ENCODE peak calls at places on chromosomes 3 and 15, in ten cellular contexts. T is heart left ventricle, G is stomach, X is uterus, L is right lobe of liver, P is breast epithelium, Q is prostate gland, I is adrenal gland, N is spleen, Z is esophagus muscularis mucosa. D is an unnamed sample. For H3K36me3, the result is how much of the 10 kb centered on the place peaks cover.

GRCh38 chr15:25543156-25543555 is 104.3 kb upstream of the UBE3A start:
- DNase-seq in T (peak), G (no peak), X (peak), L (no peak), P (peak), Q (peak), I (peak), N (no peak), Z (no peak), D (no peak)

GRCh38 chr3:33645060-33645841 is 72.8 kb downstream of the CLASP2 start:
- DNase-seq in T (no peak), G (no peak), X (no peak), L (no peak), P (no peak), Q (no peak), I (peak), N (no peak), Z (no peak), D (no peak)

GRCh38 chr3:111156506-111156905 is 84.9 kb downstream of the NECTIN3 start:
- DNase-seq in T (no peak), G (no peak), X (no peak), L (no peak), P (no peak), Q (no peak), I (no peak), N (no peak), Z (no peak), D (no peak)

GRCh38 chr3:171453175-171453868 is 6.9 kb downstream of the TNIK start:
- DNase-seq in T (no peak), G (no peak), X (no peak), L (no peak), P (no peak), Q (no peak), I (no peak), N (no peak), Z (no peak), D (no peak)

GRCh38 chr3:168093229-168093628 is 2.5 kb downstream of the GOLIM4 start:
- DNase-seq in T (no peak), G (no peak), X (no peak), L (no peak), P (no peak), Q (no peak), I (no peak), N (no peak), Z (no peak), D (no peak)

GRCh38 chr15:73628976-73629854 is 4.0 kb downstream of the NPTN start:
- DNase-seq in T (no peak), G (no peak), X (no peak), L (no peak), P (no peak), Q (no peak), I (no peak), N (no peak), Z (no peak), D (no peak)

GRCh38 chr3:119859728-119860127 is 77.8 kb downstream of the NR1I2 start:
- DNase-seq in T (no peak), G (no peak), X (no peak), L (no peak), P (no peak), Q (no peak), I (no peak), N (no peak), Z (no peak), D (no peak)

GRCh38 chr15:33565099-33565498 is 254.3 kb downstream of the RYR3 start:
- DNase-seq in T (no peak), G (no peak), X (no peak), L (no peak), P (no peak), Q (no peak), I (no peak), N (no peak), Z (no peak), D (no peak)

GRCh38 chr3:40971191-40972168 is 227.8 kb upstream of the CTNNB1 start:
- DNase-seq in T (peak), G (peak), X (peak), L (peak), P (peak), Q (peak), I (peak), N (peak), Z (no peak), D (peak)

DNA sequence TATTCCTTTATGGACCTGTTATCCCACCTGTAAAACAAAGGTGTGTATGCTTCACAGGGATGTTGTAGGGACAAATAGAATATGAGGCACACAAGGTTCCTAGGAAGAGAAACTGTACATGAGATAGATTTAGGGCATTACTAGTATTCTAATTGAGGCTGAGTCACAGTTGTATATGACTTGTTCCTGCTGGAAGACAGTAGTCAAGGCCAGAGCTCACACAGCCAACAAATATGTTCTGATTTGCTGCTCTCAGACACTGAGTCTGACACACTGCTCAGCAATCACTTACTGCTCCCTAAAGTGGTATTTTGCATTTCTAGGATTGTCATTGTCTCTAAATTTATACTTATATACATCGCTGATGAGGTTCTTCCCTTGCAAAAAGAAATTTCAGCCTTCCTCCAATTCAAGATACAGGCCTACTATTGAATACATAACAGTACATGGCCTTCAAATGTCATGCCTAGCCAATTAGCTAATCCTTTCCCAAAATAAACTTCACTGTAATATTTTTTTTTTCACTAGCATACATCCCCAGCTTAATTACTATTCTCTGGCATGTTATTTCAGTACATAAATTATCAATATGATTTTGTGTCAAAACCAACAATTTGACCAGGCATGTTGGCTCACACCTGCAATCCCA is 69.8 kb downstream of the TIGIT start:
- DNase-seq in T (no peak), G (no peak), X (no peak), L (no peak), P (no peak), Q (no peak), I (peak), N (no peak), Z (no peak), D (no peak)
- TF ChIP-seq POLR2A in T (no peak), G (no peak), X (no peak), L (no peak), P (no peak), Q (no peak), I (no peak), N (no peak), Z (no peak), D (no peak)

GRCh38 chr3:16147226-16147625 is 27.3 kb upstream of the GALNT15 start:
- DNase-seq in T (no peak), G (no peak), X (no peak), L (no peak), P (no peak), Q (no peak), I (no peak), N (no peak), Z (peak), D (no peak)

GRCh38 chr3:16146015-16146730 is 28.3 kb upstream of the GALNT15 start:
- DNase-seq in T (no peak), G (no peak), X (no peak), L (no peak), P (no peak), Q (no peak), I (no peak), N (no peak), Z (peak), D (no peak)

GRCh38 chr3:16148783-16149182 is 25.7 kb upstream of the GALNT15 start:
- DNase-seq in T (peak), G (peak), X (peak), L (peak), P (peak), Q (peak), I (peak), N (no peak), Z (peak), D (peak)

GRCh38 chr3:16150285-16150684 is 24.2 kb upstream of the GALNT15 start:
- DNase-seq in T (no peak), G (no peak), X (no peak), L (no peak), P (no peak), Q (no peak), I (no peak), N (no peak), Z (peak), D (no peak)

GRCh38 chr3:16148213-16148612 is 26.3 kb upstream of the GALNT15 start:
- DNase-seq in T (no peak), G (no peak), X (no peak), L (no peak), P (no peak), Q (no peak), I (no peak), N (no peak), Z (peak), D (no peak)
- H3K27ac ChIP-seq in T (peak), G (peak), X (peak), L (no peak), P (peak), Q (peak), I (peak), N (no peak), Z (peak), D (no peak)

GRCh38 chr3:155158361-155159037 is 78.4 kb downstream of the MME start:
- DNase-seq in T (no peak), G (no peak), X (no peak), L (no peak), P (no peak), Q (no peak), I (no peak), N (no peak), Z (no peak), D (no peak)

GRCh38 chr3:155149494-155149893 is 69.4 kb downstream of the MME start:
- DNase-seq in T (no peak), G (no peak), X (no peak), L (no peak), P (no peak), Q (no peak), I (no peak), N (no peak), Z (no peak), D (peak)

GRCh38 chr3:155153242-155154186 is 73.4 kb downstream of the MME start:
- DNase-seq in T (no peak), G (no peak), X (no peak), L (no peak), P (no peak), Q (no peak), I (no peak), N (no peak), Z (no peak), D (no peak)

DNA sequence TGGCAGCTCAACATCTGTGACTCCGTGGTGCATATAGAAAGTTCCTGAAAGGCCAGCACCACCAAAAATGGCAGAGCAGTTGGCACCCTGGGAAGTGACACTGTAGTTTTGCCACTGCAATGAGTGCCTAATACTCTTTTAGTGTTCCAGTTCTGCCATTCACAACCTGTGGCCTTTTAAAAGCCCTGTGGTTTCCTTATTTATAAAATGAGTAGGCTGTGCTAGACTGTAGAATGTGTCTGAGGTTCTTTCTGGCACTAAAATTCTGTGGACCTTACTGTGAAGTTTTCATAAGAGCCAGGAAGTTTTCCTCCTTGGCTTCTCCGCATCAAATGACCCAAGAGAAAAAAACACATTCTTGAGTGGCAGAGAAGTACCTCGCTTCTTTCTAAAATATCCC is 74.1 kb downstream of the MME start:
- DNase-seq in T (no peak), G (no peak), X (no peak), L (no peak), P (no peak), Q (no peak), I (no peak), N (no peak), Z (no peak), D (no peak)
- H3K36me3 ChIP-seq in T (under half), G (under half), X (under half), L (under half), P (under half), Q (under half), I (under half), N (under half), Z (under half), D (under half)

DNA sequence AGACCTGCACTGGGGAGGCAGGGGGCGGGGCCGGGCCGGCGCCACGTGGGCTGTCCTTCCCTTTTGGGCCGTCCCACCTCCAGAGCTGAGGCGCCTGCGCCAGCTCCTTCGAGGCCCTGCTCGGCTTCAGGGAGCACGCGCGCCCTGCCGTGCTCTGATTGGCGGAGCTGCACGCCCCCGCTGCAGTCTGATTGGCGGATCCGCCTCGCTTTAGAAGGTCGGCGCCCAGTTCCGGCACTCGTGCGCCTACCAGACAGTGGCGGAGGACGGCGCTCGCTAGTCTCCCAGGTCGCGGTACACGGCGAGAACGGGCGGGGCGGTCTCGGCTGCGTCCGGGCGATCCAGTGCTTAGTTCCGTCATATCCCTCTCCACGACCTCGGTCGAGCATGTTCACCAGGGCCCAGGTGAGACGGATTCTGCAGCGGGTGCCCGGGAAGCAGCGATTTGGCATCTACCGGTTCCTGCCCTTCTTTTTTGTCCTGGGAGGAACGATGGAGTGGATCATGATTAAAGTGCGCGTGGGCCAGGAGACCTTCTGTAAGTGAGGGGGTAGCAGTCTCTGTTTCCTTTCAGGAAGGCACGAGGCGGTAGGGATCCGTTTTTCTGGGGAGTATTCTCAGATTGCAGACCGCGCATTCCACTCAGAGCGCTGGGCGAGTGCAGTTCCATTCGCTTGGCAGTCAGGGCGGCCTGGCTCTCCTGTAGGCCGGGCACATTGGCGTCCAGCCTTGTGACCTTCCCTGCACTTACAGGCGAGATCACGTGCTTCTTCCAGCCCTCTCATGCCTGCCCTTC is at the start of gene UQCC5:
- DNase-seq in T (peak), G (peak), X (peak), L (peak), P (peak), Q (peak), I (peak), N (peak), Z (peak), D (peak)
- TF ChIP-seq POLR2A in T (peak), G (peak), X (peak), L (peak), P (peak), Q (peak), I (peak), N (peak), Z (peak), D (peak)

GRCh38 chr3:30081904-30082303 is 524.5 kb upstream of the TGFBR2 start:
- DNase-seq in T (no peak), G (peak), X (no peak), L (peak), P (no peak), Q (no peak), I (no peak), N (no peak), Z (no peak), D (no peak)
- H3K27ac ChIP-seq in T (no peak), G (no peak), X (no peak), L (no peak), P (no peak), Q (no peak), I (no peak), N (no peak), Z (no peak), D (peak)

DNA sequence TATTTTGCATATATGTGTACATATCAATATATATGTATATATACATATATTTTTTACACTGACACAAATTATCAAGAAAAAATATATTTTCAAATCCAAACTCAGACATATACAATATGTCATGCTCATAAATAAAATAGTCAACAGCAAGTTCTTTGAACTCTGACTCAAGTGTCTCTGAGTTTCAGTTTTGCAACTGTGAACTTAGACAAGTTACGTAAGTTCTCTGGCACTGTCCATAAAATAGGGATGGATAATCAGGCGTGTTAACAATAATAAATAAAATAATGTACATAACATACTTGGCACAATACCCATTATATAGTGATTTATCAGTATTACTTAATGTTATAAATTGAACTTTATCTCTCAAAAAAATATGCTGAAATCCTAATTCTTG is 12.1 kb upstream of the XRN1 start:
- DNase-seq in T (no peak), G (no peak), X (no peak), L (no peak), P (no peak), Q (no peak), I (no peak), N (no peak), Z (no peak), D (no peak)
- H3K36me3 ChIP-seq in T (under half), G (under half), X (under half), L (under half), P (under half), Q (under half), I (under half), N (under half), Z (under half), D (under half)

DNA sequence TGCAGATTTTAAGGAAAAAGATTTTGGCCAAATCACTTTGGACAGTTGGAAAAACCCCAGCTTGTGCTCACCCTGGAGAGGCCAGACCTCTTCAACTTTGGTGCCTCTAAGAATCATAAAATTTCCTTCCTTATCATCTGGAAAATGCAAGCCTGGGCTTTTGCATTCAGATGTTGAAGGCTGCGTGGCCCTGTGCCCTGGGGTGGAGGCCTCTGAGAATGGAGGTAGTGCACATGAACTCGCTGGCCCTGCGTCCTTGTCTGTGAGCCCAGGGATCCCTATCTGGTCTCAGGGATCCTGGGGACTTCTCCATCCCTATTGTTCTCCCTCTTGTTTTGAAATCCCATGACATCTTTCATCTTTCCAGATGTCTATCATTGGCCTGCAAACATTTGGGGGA is 64.6 kb upstream of the ARNT2 start:
- DNase-seq in T (no peak), G (no peak), X (no peak), L (no peak), P (no peak), Q (no peak), I (no peak), N (no peak), Z (no peak), D (no peak)
- TF ChIP-seq POLR2A in T (no peak), G (no peak), X (no peak), L (no peak), P (no peak), Q (no peak), I (no peak), N (no peak), Z (no peak), D (no peak)

GRCh38 chr15:67125589-67126502 is 60.4 kb downstream of the SMAD3 start:
- DNase-seq in T (peak), G (peak), X (peak), L (no peak), P (peak), Q (peak), I (peak), N (peak), Z (peak), D (no peak)
- H3K27ac ChIP-seq in T (peak), G (peak), X (peak), L (peak), P (peak), Q (peak), I (peak), N (peak), Z (peak), D (peak)

D was measured in Peyer's patch.